ENCODE peak calls at places on chromosomes 12 and 14, in seven cellular contexts. D is Kasumi-1; J is sigmoid colon; C is activated CD4-positive, alpha-beta T cell treated with anti-CD3 and anti-CD28 coated beads, Interleukin-2, amount 50 U/mL, for 1 hour; P is dermis microvascular lymphatic vessel endothelial cell; U is effector memory CD4-positive, alpha-beta T cell; Z is HCT116. E is an unnamed sample.

GRCh38 chr14:92686763-92687427 is 61.5 kb downstream of the LGMN start:
- DNase-seq in U (peak; percentile 47), Z (peak; percentile 33), J (peak; percentile 90), C (peak; percentile 57), P (peak; percentile 15), D (peak; percentile 53), E (peak; percentile 73)

GRCh38 chr14:94936411-94936892 is 166.5 kb upstream of the GSC start:
- DNase-seq in J (peak; percentile 94), Z (no peak), D (no peak), C (no peak), P (no peak), U (no peak), E (no peak)

GRCh38 chr12:56571131-56571530 is 49.5 kb downstream of the RBMS2 start:
- DNase-seq in U (no peak), Z (no peak), P (no peak), C (no peak), D (no peak), J (no peak), E (no peak)

GRCh38 chr12:1634590-1635191 is 5.7 kb downstream of the WNT5B start:
- DNase-seq in C (peak; percentile 61), Z (peak; percentile 63), U (peak; percentile 27), D (peak; percentile 43), P (peak; percentile 6), J (peak; percentile 92), E (peak; percentile 50)

GRCh38 chr14:67738740-67739504 is 37.2 kb downstream of the RDH12 start:
- DNase-seq in C (no peak), J (peak; percentile 89), Z (peak; percentile 19), P (no peak), D (no peak), U (no peak), E (no peak)

GRCh38 chr12:51971679-51972423 is 20.4 kb downstream of the ACVR1B start:
- DNase-seq in Z (no peak), J (no peak), D (peak; percentile 49), U (no peak), P (no peak), C (no peak), E (peak; percentile 28)

GRCh38 chr14:24986206-24986893 is 63.6 kb downstream of the STXBP6 start:
- DNase-seq in P (no peak), C (no peak), Z (no peak), J (peak; percentile 71), U (no peak), D (no peak), E (no peak)

GRCh38 chr12:72632286-72632685 is 360.1 kb downstream of the TRHDE start:
- DNase-seq in D (no peak), C (no peak), J (no peak), Z (no peak), P (no peak), U (no peak), E (no peak)

GRCh38 chr12:121296618-121297476 is at the start of gene CAMKK2:
- DNase-seq in C (peak; percentile 81), U (peak; percentile 80), P (no peak), Z (peak; percentile 54), J (peak; percentile 89), D (peak; percentile 77), E (peak; percentile 89)

GRCh38 chr14:20613094-20614037 is 22.2 kb upstream of the RNASE12 start:
- DNase-seq in P (peak; percentile 90), C (peak; percentile 73), Z (peak; percentile 97), D (peak; percentile 96), J (peak; percentile 93), U (peak; percentile 71), E (peak; percentile 93)

GRCh38 chr12:55760663-55761062 is 17.7 kb downstream of the GDF11 start:
- DNase-seq in Z (no peak), P (no peak), U (no peak), C (no peak), D (no peak), J (no peak), E (no peak)

GRCh38 chr12:50315803-50316202 is 32.5 kb upstream of the LIMA1 start:
- DNase-seq in J (no peak), P (no peak), C (no peak), D (no peak), Z (no peak), U (no peak), E (no peak)

GRCh38 chr12:131415781-131416180 is 295.1 kb upstream of the SFSWAP start:
- DNase-seq in U (no peak), C (no peak), D (no peak), Z (peak; percentile 44), P (no peak), J (no peak), E (no peak)

GRCh38 chr14:101947577-101947903 is 16.8 kb upstream of the DYNC1H1 start:
- DNase-seq in J (no peak), Z (no peak), D (no peak), P (no peak), U (no peak), C (peak; percentile 23), E (no peak)